ENCODE peak calls at places on chromosomes 6 and 20, in five cellular contexts. P is fibroblast of lung, N is endodermal cell, U is IMR-90, A is mesenchymal stem cell. I is an unnamed sample.

GRCh38 chr6:26493258-26493657 is 6.8 kb upstream of the BTN1A1 start:
- DNase-seq in P (peak), N (no peak), U (peak), A (peak), I (no peak)

GRCh38 chr20:44014807-44015732 is 100.4 kb downstream of the TOX2 start:
- DNase-seq in P (no peak), N (peak), U (no peak), A (no peak), I (no peak)

GRCh38 chr6:111276335-111276734 is 189.0 kb downstream of the SLC16A10 start:
- DNase-seq in P (no peak), N (no peak), U (no peak), A (no peak), I (no peak)

GRCh38 chr20:17654649-17655285 is 27.3 kb downstream of the RRBP1 start:
- DNase-seq in P (peak), N (peak), U (peak), A (peak), I (peak)

GRCh38 chr6:21277601-21278043 is 315.9 kb upstream of the SOX4 start:
- DNase-seq in P (peak), N (peak), U (no peak), A (no peak), I (peak)

GRCh38 chr20:57473246-57474042 is 51.5 kb downstream of the CTCFL start:
- DNase-seq in P (peak), N (peak), U (no peak), A (no peak), I (no peak)

GRCh38 chr6:4805553-4806307 is 29.5 kb downstream of the CDYL start:
- DNase-seq in P (peak), N (peak), U (peak), A (no peak), I (no peak)

GRCh38 chr20:15236812-15237211 is 899.4 kb upstream of the FLRT3 start:
- DNase-seq in P (peak), N (peak), U (peak), A (peak), I (peak)

GRCh38 chr6:112251170-112251945 is 3.0 kb downstream of the LAMA4 start:
- DNase-seq in P (peak), N (no peak), U (peak), A (peak), I (no peak)

GRCh38 chr20:61608275-61609085 is 356.4 kb downstream of the CDH4 start:
- DNase-seq in P (peak), N (peak), U (peak), A (peak), I (peak)

GRCh38 chr6:103273048-103273447 is 1586.7 kb downstream of the HACE1 start:
- DNase-seq in P (no peak), N (no peak), U (no peak), A (peak), I (no peak)

GRCh38 chr6:85436939-85437495 is 12.9 kb upstream of the NT5E start:
- DNase-seq in P (peak), N (no peak), U (no peak), A (no peak), I (no peak)

GRCh38 chr6:152472325-152472724 is 164.8 kb downstream of the SYNE1 start:
- DNase-seq in P (peak), N (no peak), U (no peak), A (no peak), I (no peak)

GRCh38 chr20:45174434-45175364 is at the start of gene PI3:
- DNase-seq in P (peak), N (no peak), U (no peak), A (peak), I (no peak)

GRCh38 chr20:46770330-46771194 is 61.1 kb downstream of the SLC2A10 start:
- DNase-seq in P (peak), N (no peak), U (peak), A (no peak), I (no peak)

GRCh38 chr6:44401138-44401537 is 13.6 kb downstream of the CDC5L start:
- DNase-seq in P (peak), N (no peak), U (no peak), A (no peak), I (no peak)

GRCh38 chr6:74066168-74066871 is 370.3 kb downstream of the CD109 start:
- DNase-seq in P (peak), N (no peak), U (peak), A (no peak), I (no peak)

GRCh38 chr20:41408986-41409385 is 42.4 kb upstream of the EMILIN3 start:
- DNase-seq in P (peak), N (no peak), U (no peak), A (no peak), I (no peak)

GRCh38 chr20:47672166-47672565 is 113.1 kb downstream of the SULF2 start:
- DNase-seq in P (no peak), N (no peak), U (no peak), A (no peak), I (no peak)

GRCh38 chr6:31558631-31559500 is 11.5 kb downstream of the NFKBIL1 start:
- DNase-seq in P (peak), N (no peak), U (no peak), A (peak), I (no peak)

DNA sequence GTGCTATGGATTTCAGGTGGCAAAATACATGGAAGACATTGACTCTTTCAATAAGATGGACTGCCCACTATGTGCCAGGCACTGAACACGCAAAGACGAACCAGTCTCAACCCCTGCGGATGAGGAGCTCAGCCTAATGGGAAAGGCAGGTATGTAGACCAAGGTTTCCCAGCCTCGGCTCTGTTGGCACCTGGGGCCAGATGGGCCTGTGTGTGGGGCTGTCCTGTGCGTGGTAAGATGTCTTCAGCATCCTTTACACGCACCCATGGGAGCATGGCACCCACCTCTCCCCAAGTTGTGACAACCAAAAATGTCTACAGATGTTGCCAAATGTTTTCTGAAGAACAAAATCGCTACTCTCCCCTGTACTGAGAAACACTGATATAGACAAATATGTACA is 82.6 kb upstream of the FOXQ1 start:
- DNase-seq in P (no peak), N (no peak), U (no peak), A (no peak), I (no peak)
- H3K9ac ChIP-seq in P (no peak), N (no peak), U (no peak), A (no peak), I (no peak)

GRCh38 chr20:50810063-50810462 is 15.2 kb downstream of the BCAS4 start:
- DNase-seq in P (peak), N (no peak), U (no peak), A (no peak), I (no peak)
- H3K9ac ChIP-seq in P (no peak), N (no peak), U (no peak), A (no peak), I (no peak)

DNA sequence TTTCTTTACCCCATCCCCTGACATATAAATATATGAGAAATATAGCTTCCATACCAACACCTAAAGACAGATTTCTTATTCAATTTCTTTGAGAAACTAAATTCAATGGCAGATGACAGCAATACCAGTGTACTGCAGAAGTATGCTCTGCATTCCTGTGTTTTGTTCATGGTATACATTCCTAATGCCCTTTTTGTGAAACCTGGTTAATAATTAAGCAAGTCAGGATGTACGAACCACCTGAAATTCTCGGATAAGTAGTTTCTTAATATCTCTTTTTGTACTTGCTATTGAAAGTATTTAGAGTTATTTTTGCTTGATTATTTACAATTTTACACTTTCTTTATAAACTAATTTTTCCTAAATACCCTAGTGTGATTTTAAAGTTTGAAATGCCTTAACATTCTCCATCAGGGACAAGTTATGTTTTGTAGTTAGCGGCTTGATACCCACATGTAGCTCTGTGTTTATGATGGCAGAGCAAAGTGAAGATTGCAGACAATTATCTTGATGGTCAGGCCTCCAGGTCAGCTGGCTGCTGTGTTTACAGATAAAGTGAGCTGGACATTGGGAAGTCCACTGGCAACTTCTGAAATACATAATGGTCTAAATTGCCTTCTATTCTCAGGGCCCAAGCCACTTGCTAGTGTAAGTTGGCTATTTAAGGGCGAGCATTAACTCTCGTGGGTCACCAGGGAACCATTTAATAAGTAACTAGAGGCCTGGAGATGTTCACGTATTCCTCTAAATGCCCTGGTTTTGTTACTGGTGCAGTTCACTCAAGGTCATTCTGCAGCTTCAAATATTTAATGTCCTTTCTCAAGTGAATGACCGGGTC is 58.2 kb downstream of the PLCB1 start:
- DNase-seq in P (no peak), N (no peak), U (no peak), A (no peak), I (no peak)
- H3K9ac ChIP-seq in P (no peak), N (no peak), U (no peak), A (no peak), I (no peak)

GRCh38 chr6:75326557-75327258 is 42.1 kb upstream of the TMEM30A start:
- DNase-seq in P (no peak), N (no peak), U (peak), A (peak), I (no peak)

GRCh38 chr6:75329703-75330102 is 45.1 kb upstream of the TMEM30A start:
- DNase-seq in P (no peak), N (no peak), U (no peak), A (no peak), I (no peak)

GRCh38 chr6:75331134-75331533 is 46.5 kb upstream of the TMEM30A start:
- DNase-seq in P (peak), N (no peak), U (peak), A (no peak), I (no peak)

DNA sequence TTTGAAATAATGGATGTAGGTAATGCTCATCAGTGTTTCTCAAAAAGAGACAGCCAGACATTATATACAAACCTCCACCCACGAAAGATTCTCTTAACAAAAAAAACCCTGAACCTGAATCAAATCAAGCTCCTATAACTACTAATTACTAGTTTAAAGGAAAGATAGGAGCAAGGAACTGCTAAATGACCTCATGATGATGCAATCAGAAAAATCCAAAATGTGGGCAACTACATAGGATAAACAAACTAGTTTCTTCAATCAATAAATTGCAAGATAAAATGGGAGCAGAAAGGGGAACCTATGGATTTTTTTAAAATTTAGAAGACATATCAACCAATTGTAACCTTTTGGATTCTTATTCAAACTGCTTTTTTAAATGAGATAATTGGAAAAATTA is 43.2 kb upstream of the TMEM30A start:
- DNase-seq in P (no peak), N (no peak), U (no peak), A (no peak), I (no peak)
- H3K9ac ChIP-seq in P (no peak), N (no peak), U (no peak), A (no peak), I (no peak)

GRCh38 chr6:169787797-169788196 is 36.4 kb downstream of the ERMARD start:
- DNase-seq in P (no peak), N (peak), U (no peak), A (no peak), I (no peak)

GRCh38 chr6:169788809-169789145 is 37.4 kb downstream of the ERMARD start:
- DNase-seq in P (no peak), N (no peak), U (no peak), A (no peak), I (no peak)

GRCh38 chr6:169789944-169790927 is 38.8 kb downstream of the ERMARD start:
- DNase-seq in P (peak), N (peak), U (peak), A (peak), I (peak)

GRCh38 chr6:169791721-169792131 is 40.3 kb downstream of the ERMARD start:
- DNase-seq in P (peak), N (peak), U (no peak), A (no peak), I (no peak)

GRCh38 chr6:169789146-169789943 is 37.9 kb downstream of the ERMARD start:
- DNase-seq in P (no peak), N (peak), U (no peak), A (no peak), I (no peak)
- H3K9ac ChIP-seq in P (peak), N (no peak), U (peak), A (peak), I (peak)

GRCh38 chr6:64591682-64592081 is 956.1 kb downstream of the PHF3 start:
- DNase-seq in P (no peak), N (no peak), U (no peak), A (no peak), I (no peak)
- H3K9ac ChIP-seq in P (no peak), N (no peak), U (no peak), A (no peak), I (no peak)

GRCh38 chr6:116633685-116634084 is 17.4 kb downstream of the RSPH4A start:
- DNase-seq in P (no peak), N (peak), U (no peak), A (no peak), I (no peak)
- H3K9ac ChIP-seq in P (no peak), N (no peak), U (no peak), A (no peak), I (no peak)

GRCh38 chr6:37483917-37484785 is 15.5 kb downstream of the CCDC167 start:
- DNase-seq in P (peak), N (peak), U (peak), A (peak), I (no peak)
- H3K9ac ChIP-seq in P (no peak), N (no peak), U (no peak), A (no peak), I (no peak)

I was measured in NT2/D1.